ENCODE peak calls at places on chromosomes 3 and 15, in six cellular contexts. N is activated naive CD8-positive, alpha-beta T cell treated with anti-CD3 and anti-CD28 coated beads for 36 hours; Z is activated T-helper 1 cell treated with anti-CD3 and anti-CD28 coated beads, Interleukin-2, amount 50 U/mL, for 16 hours; B is NCI-H1092 treated with DMSO at 0.1 percent for 48 hours; E is ELR; A is MCF 10A. T is an unnamed sample.

GRCh38 chr3:121855555-121855954 is 20.5 kb downstream of the EAF2 start:
- DNase-seq in N (no peak), Z (no peak), B (no peak), E (no peak), A (peak; percentile 37), T (no peak)

GRCh38 chr15:99059010-99059981 is 45.6 kb upstream of the SYNM start:
- DNase-seq in N (peak; percentile 61), Z (no peak), B (peak; percentile 25), E (peak; percentile 91), A (peak; percentile 50), T (peak; percentile 7)

GRCh38 chr3:2838533-2839157 is 271.5 kb downstream of the IL5RA start:
- DNase-seq in N (no peak), Z (no peak), B (no peak), E (no peak), A (no peak), T (no peak)

GRCh38 chr15:50181983-50182232 is at the start of gene SLC27A2:
- DNase-seq in N (no peak), Z (no peak), B (peak; percentile 38), E (peak; percentile 26), A (no peak), T (no peak)

GRCh38 chr3:182464513-182465145 is 328.7 kb upstream of the ATP11B start:
- DNase-seq in N (no peak), Z (no peak), B (no peak), E (no peak), A (no peak), T (no peak)

GRCh38 chr3:82707035-82707434 is 945.6 kb upstream of the GBE1 start:
- DNase-seq in N (no peak), Z (no peak), B (no peak), E (peak; percentile 1), A (no peak), T (no peak)

GRCh38 chr15:60390931-60391501 is 6.8 kb downstream of the ANXA2 start:
- DNase-seq in N (no peak), Z (no peak), B (no peak), E (peak; percentile 94), A (peak; percentile 98), T (no peak)

GRCh38 chr15:90020041-90020735 is 19.1 kb downstream of the ZNF710 start:
- DNase-seq in N (no peak), Z (no peak), B (no peak), E (no peak), A (no peak), T (no peak)

GRCh38 chr3:151430821-151431484 is 29.9 kb downstream of the IGSF10 start:
- DNase-seq in N (no peak), Z (no peak), B (no peak), E (no peak), A (peak; percentile 62), T (no peak)

GRCh38 chr3:28940530-28940929 is 340.3 kb upstream of the RBMS3 start:
- DNase-seq in N (no peak), Z (no peak), B (no peak), E (peak; percentile 67), A (peak; percentile 79), T (no peak)

GRCh38 chr15:59443341-59444081 is 5.5 kb downstream of the FAM81A start:
- DNase-seq in N (no peak), Z (no peak), B (no peak), E (no peak), A (no peak), T (no peak)

GRCh38 chr3:16338124-16338523 is 73.1 kb downstream of the OXNAD1 start:
- DNase-seq in N (peak; percentile 54), Z (no peak), B (no peak), E (peak; percentile 9), A (no peak), T (no peak)